ENCODE peak calls at places on chromosomes 4 and X, in four cellular contexts. V is GM12878, F is WTC11, G is K562. U is an unnamed sample.

GRCh38 chr4:181827246-181827645 is 416.0 kb upstream of the TENM3 start:
- DNase-seq in V (no peak), F (no peak), G (no peak), U (no peak)

GRCh38 chrX:68190799-68191198 is 242.5 kb downstream of the OPHN1 start:
- DNase-seq in V (no peak), F (no peak), G (no peak), U (no peak)

GRCh38 chr4:24073948-24074347 is 184.1 kb upstream of the PPARGC1A start:
- DNase-seq in V (no peak), F (no peak), G (no peak), U (no peak)

GRCh38 chr4:152015597-152016324 is 255.0 kb upstream of the GATB start:
- DNase-seq in V (no peak), F (no peak), G (no peak), U (no peak)

GRCh38 chr4:25439913-25440477 is 62.9 kb downstream of the ANAPC4 start:
- DNase-seq in V (peak), F (peak), G (peak), U (peak)

GRCh38 chrX:95629737-95630136 is 1054.9 kb upstream of the DIAPH2 start:
- DNase-seq in V (no peak), F (no peak), G (no peak), U (no peak)

GRCh38 chrX:40663078-40663740 is 15.8 kb upstream of the CXorf38 start:
- DNase-seq in V (no peak), F (no peak), G (no peak), U (no peak)

GRCh38 chr4:189092596-189092995 is 848.1 kb upstream of the FRG1 start:
- DNase-seq in V (no peak), F (no peak), G (no peak), U (no peak)

GRCh38 chr4:73944061-73944875 is 37.6 kb downstream of the PF4 start:
- DNase-seq in V (no peak), F (peak), G (no peak), U (peak)

GRCh38 chr4:93416337-93417102 is 412.0 kb upstream of the ATOH1 start:
- DNase-seq in V (no peak), F (no peak), G (no peak), U (peak)

GRCh38 chr4:2009651-2010233 is 968 bp upstream of the NELFA start:
- DNase-seq in V (no peak), F (peak), G (no peak), U (peak)

GRCh38 chr4:151961456-151961855 is 200.6 kb upstream of the GATB start:
- DNase-seq in V (no peak), F (no peak), G (no peak), U (no peak)

GRCh38 chrX:45428816-45429215 is 228.1 kb upstream of the DIPK2B start:
- DNase-seq in V (no peak), F (no peak), G (no peak), U (no peak)

GRCh38 chrX:35665311-35665710 is 132.8 kb upstream of the MAGEB16 start:
- DNase-seq in V (no peak), F (no peak), G (no peak), U (no peak)

GRCh38 chr4:6332042-6332668 is 62.5 kb downstream of the WFS1 start:
- DNase-seq in V (no peak), F (peak), G (peak), U (peak)

GRCh38 chrX:22534643-22535042 is 261.9 kb downstream of the CBLL2 start:
- DNase-seq in V (no peak), F (no peak), G (no peak), U (no peak)

GRCh38 chr4:62482355-62482754 is 1282.2 kb downstream of the ADGRL3 start:
- DNase-seq in V (no peak), F (no peak), G (no peak), U (no peak)

GRCh38 chr4:185235480-185236154 is 26.2 kb downstream of the SNX25 start:
- DNase-seq in V (no peak), F (no peak), G (no peak), U (peak)

GRCh38 chr4:164904336-164904735 is 27.4 kb downstream of the APELA start:
- DNase-seq in V (no peak), F (no peak), G (no peak), U (no peak)

GRCh38 chrX:110006826-110007375 is 4.0 kb downstream of the TMEM164 start:
- DNase-seq in V (no peak), F (no peak), G (no peak), U (no peak)

GRCh38 chrX:71823391-71824057 is 60.4 kb downstream of the CXorf49B start:
- DNase-seq in V (no peak), F (no peak), G (no peak), U (no peak)

GRCh38 chrX:148530464-148531077 is 30.2 kb downstream of the AFF2 start:
- DNase-seq in V (no peak), F (no peak), G (peak), U (no peak)

GRCh38 chr4:83108101-83108861 is 6.2 kb downstream of the PLAC8 start:
- DNase-seq in V (no peak), F (peak), G (no peak), U (no peak)

GRCh38 chrX:54807524-54808108 is at the start of gene MAGED2:
- DNase-seq in V (no peak), F (peak), G (peak), U (peak)

GRCh38 chr4:77072195-77072753 is 3.5 kb downstream of the CCNI start:
- DNase-seq in V (no peak), F (no peak), G (no peak), U (no peak)

GRCh38 chr4:75494563-75494962 is 19.6 kb downstream of the RCHY1 start:
- DNase-seq in V (no peak), F (no peak), G (no peak), U (no peak)

GRCh38 chrX:21700967-21701366 is 42.8 kb upstream of the KLHL34 start:
- DNase-seq in V (no peak), F (no peak), G (no peak), U (peak)

GRCh38 chr4:42282081-42282901 is 115.0 kb upstream of the SHISA3 start:
- DNase-seq in V (peak), F (peak), G (peak), U (peak)

GRCh38 chr4:149072359-149072758 is 630.1 kb upstream of the NR3C2 start:
- DNase-seq in V (no peak), F (no peak), G (no peak), U (no peak)

GRCh38 chr4:185256444-185256843 is 47.0 kb downstream of the SNX25 start:
- DNase-seq in V (no peak), F (no peak), G (no peak), U (no peak)

GRCh38 chr4:16881151-16881884 is 17.1 kb downstream of the LDB2 start:
- DNase-seq in V (no peak), F (no peak), G (no peak), U (no peak)

GRCh38 chrX:3145716-3146115 is 104.4 kb downstream of the ARSF start:
- DNase-seq in V (no peak), F (no peak), G (no peak), U (no peak)

GRCh38 chr4:2362286-2363055 is 56.0 kb downstream of the ZFYVE28 start:
- DNase-seq in V (no peak), F (no peak), G (no peak), U (no peak)

GRCh38 chr4:153233761-153234371 is 29.6 kb downstream of the TRIM2 start:
- DNase-seq in V (no peak), F (no peak), G (no peak), U (no peak)

GRCh38 chrX:129651756-129652564 is 2.8 kb downstream of the APLN start:
- DNase-seq in V (no peak), F (no peak), G (no peak), U (no peak)

GRCh38 chrX:49171752-49172279 is at the start of gene PLP2:
- DNase-seq in V (no peak), F (no peak), G (peak), U (peak)

GRCh38 chrX:155747520-155747919 is 133.6 kb upstream of the VAMP7 start:
- DNase-seq in V (no peak), F (no peak), G (no peak), U (no peak)

GRCh38 chr4:35559559-35560365 is 684.6 kb downstream of the ARAP2 start:
- DNase-seq in V (no peak), F (no peak), G (no peak), U (no peak)

GRCh38 chrX:124938715-124939114 is 381.0 kb upstream of the TEX13C start:
- DNase-seq in V (no peak), F (no peak), G (no peak), U (no peak)

GRCh38 chrX:132037479-132037993 is 14.4 kb downstream of the STK26 start:
- DNase-seq in V (no peak), F (no peak), G (no peak), U (no peak)

GRCh38 chrX:132040066-132040465 is 17.0 kb downstream of the STK26 start:
- DNase-seq in V (no peak), F (no peak), G (no peak), U (no peak)

GRCh38 chrX:132044953-132045352 is 21.9 kb downstream of the STK26 start:
- DNase-seq in V (no peak), F (no peak), G (peak), U (no peak)

GRCh38 chrX:132043977-132044376 is 20.9 kb downstream of the STK26 start:
- DNase-seq in V (no peak), F (no peak), G (no peak), U (no peak)

DNA sequence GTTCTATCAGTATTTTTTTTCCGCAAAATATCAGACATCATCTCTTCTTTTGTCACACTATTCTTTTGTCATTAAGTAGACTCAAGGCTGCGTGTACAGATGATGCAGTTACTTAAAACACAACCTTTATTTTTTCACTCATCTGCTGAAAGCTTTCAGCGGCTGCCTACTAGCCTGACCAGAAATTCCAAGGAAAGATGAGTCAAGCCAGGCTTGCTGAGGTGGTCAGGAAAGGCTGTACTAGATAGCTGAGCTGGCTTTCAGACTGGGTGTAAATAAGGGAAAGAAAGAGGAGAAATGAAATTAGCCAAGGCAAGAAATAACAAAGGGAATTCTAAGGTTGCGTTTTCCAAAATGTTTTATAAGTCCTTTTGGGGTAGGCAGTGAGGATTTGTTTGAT is 17.9 kb downstream of the STK26 start:
- DNase-seq in V (no peak), F (no peak), G (no peak), U (no peak)
- TF ChIP-seq USF1 in V (no peak), F (no peak), G (no peak), U (no peak)

GRCh38 chr4:88212253-88212561 is 53.8 kb upstream of the ABCG2 start:
- DNase-seq in V (no peak), F (no peak), G (no peak), U (no peak)

GRCh38 chr4:88215351-88215750 is 56.9 kb upstream of the ABCG2 start:
- DNase-seq in V (no peak), F (no peak), G (no peak), U (no peak)

GRCh38 chr4:88219099-88219498 is 60.7 kb upstream of the ABCG2 start:
- DNase-seq in V (no peak), F (no peak), G (peak), U (peak)

GRCh38 chr4:88216395-88216794 is 58.0 kb upstream of the ABCG2 start:
- DNase-seq in V (no peak), F (no peak), G (no peak), U (no peak)

DNA sequence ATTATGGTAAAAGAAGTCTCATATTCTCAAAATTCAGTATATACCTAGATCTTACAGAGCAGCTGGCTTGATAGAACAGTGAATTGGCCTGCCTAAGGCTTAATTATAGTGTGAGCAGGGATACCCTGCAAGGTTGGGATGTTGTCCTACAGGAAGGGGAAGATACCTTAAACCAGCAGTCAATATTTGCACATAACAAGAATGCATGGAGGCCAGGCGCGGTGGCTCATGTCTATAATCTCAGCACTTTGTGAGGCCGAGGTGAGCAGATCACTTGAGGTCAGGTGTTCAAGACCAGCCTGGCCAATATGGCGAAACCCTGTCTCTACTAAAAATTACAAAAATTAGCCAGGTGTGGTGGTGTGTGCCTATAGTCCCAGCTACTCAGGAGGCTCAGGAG is 58.7 kb upstream of the ABCG2 start:
- DNase-seq in V (no peak), F (no peak), G (no peak), U (no peak)
- TF ChIP-seq USF1 in V (no peak), F (no peak), G (no peak), U (no peak)

DNA sequence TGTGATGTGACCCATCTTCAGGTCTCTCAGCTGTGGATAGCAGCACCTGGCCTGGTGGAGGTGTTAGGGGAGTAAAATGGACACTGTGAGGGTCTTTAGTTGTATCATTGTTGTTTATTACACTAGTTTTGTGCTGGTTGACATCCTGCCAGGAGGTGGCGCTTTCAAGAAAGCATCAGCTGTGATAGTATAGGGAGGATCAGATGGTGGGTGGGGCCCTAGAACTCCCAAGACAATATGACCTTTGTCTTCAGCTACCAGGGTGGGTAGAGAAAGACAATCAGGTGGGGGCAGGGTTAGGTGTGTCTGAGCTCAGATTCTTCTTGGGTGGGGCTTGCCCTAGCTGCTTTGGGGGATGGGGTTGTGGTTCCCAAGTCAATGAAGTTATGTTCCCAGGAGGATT is 162.8 kb downstream of the PPP1R2C start:
- DNase-seq in V (no peak), F (peak), G (no peak), U (no peak)
- TF ChIP-seq USF1 in V (no peak), F (no peak), G (no peak), U (no peak)

GRCh38 chr4:38891051-38891738 is 23.6 kb downstream of the FAM114A1 start:
- DNase-seq in V (no peak), F (no peak), G (no peak), U (no peak)

GRCh38 chr4:38894340-38894982 is 26.9 kb downstream of the FAM114A1 start:
- DNase-seq in V (no peak), F (no peak), G (no peak), U (no peak)

GRCh38 chr4:38884254-38884653 is 16.6 kb downstream of the FAM114A1 start:
- DNase-seq in V (no peak), F (no peak), G (no peak), U (no peak)

DNA sequence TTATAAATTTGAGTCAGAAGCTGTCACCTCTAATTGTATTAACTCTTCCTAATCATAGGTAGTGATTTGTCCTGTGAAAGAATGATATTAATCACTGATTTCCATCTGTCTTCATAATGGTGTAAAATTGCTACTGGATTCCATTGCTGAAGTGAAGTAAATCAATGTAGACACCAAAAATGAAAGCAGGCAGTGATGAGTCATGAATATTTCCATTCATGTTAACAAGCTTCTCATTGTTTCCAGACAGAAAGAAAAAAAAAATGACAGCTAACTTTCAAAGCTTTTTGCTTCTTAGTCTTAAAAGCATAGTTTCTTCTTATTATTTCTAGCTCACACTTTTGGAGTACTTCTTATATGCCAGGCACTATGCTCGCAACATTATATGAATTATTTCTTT is 21.5 kb downstream of the FAM114A1 start:
- DNase-seq in V (peak), F (no peak), G (no peak), U (no peak)
- TF ChIP-seq USF1 in V (no peak), F (no peak), G (no peak), U (no peak)

GRCh38 chrX:14051416-14051815 is 21.7 kb upstream of the GEMIN8 start:
- DNase-seq in V (no peak), F (no peak), G (no peak), U (no peak)
- TF ChIP-seq USF1 in V (no peak), F (no peak), G (no peak), U (no peak)

GRCh38 chr4:138561276-138561880 is 319.2 kb upstream of the SLC7A11 start:
- DNase-seq in V (no peak), F (no peak), G (no peak), U (no peak)

GRCh38 chr4:138560448-138560847 is 318.3 kb upstream of the SLC7A11 start:
- DNase-seq in V (no peak), F (peak), G (peak), U (no peak)

GRCh38 chr4:138558886-138559285 is 316.7 kb upstream of the SLC7A11 start:
- DNase-seq in V (no peak), F (no peak), G (no peak), U (no peak)

GRCh38 chr4:138561906-138562305 is 319.8 kb upstream of the SLC7A11 start:
- DNase-seq in V (no peak), F (no peak), G (no peak), U (no peak)

DNA sequence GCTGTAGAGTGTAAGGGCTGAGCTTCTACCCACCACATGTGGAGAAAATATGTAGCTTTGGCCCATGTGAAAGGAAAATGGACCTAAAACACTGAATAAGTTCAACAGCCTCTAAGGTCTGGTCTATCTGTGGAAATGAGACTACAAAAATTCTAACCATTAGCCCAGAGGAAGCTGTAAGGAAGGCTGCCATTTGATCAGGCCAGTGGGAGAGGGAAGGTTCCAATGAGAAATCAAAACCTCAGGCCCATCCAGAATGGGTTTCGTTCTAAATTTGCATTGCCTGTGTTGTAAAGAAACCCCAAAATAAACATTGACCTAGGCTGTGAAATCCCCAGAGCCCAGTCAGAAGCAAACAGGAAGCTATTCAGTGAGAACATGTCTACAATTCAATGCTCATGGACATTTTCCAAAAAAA is 320.4 kb upstream of the SLC7A11 start:
- DNase-seq in V (peak), F (no peak), G (no peak), U (no peak)
- TF ChIP-seq USF1 in V (no peak), F (no peak), G (no peak), U (no peak)

DNA sequence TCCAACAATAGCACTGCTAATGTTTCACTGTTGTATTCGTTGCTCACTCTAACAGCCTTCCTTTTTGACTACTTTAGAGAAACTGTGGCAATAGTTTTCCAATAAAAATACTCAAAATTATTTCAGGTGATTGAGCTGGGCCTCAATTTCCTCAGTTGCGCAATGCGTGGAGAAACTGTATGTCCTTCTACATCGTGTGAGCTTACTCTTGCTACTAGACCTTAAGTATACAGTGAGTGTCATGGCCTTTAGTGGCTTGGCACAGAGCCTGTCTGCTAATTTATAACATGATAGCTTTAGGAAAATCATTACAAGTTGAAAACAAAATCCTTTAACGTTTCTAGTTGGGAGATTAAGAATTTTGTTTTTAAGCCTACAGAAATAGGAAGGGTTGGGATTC is 114.5 kb downstream of the COL4A6 start:
- DNase-seq in V (no peak), F (no peak), G (no peak), U (no peak)
- TF ChIP-seq USF1 in V (no peak), F (no peak), G (no peak), U (no peak)

DNA sequence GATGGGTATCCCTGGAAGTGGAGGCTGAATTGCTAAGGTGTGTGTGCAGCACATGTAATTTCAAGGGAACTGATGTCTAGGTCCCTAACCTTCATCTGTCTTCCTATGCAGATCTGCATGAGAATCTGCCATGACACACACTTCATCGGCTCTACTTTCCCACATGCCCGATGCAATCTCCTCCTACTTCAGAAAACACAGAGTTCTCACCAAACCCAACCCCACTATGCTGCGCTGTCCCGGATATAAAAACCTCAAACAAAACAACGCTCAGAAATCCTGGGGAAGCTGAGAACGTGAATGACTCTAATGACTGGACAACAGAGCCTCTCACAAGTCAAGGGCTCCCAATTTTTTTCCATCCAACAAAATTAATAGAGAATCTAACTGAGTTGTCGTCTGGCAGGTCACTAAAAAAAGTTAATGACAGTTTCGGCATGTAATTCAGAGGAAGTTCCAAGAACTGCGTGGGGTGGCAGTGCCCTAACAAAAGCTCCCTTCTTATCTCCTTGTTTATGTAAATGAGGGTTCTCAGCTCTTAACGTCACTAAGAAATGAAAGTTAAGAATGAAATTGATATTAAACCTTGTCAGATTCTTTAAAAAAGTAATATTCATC is 39.0 kb downstream of the STX18 start:
- DNase-seq in V (no peak), F (no peak), G (no peak), U (no peak)
- TF ChIP-seq USF1 in V (no peak), F (no peak), G (no peak), U (no peak)

U was measured in SK-N-SH.